ENCODE peak calls at places on chromosomes 13 and 19, in five cellular contexts. V, J, T, R and E are unnamed samples.

GRCh38 chr13:53782400-53783030 is 753.9 kb downstream of the OLFM4 start:
- DNase-seq in J (peak; percentile 78), V (peak; percentile 83), T (peak; percentile 66), R (peak; percentile 84), E (peak; percentile 67)

GRCh38 chr13:30796132-30796832 is 60.9 kb downstream of the ALOX5AP start:
- DNase-seq in R (no peak), V (no peak), T (no peak), J (no peak), E (peak; percentile 83)

GRCh38 chr13:40495620-40496001 is 170.8 kb downstream of the FOXO1 start:
- DNase-seq in R (no peak), J (no peak), T (no peak), V (no peak), E (peak; percentile 29)

GRCh38 chr19:41339936-41340335 is 13.8 kb downstream of the TGFB1 start:
- DNase-seq in J (no peak), V (no peak), R (peak; percentile 36), T (no peak), E (peak; percentile 38)

GRCh38 chr19:45607071-45608029 is 5.3 kb upstream of the GPR4 start:
- DNase-seq in V (peak; percentile 86), R (peak; percentile 96), J (peak; percentile 89), T (no peak), E (peak; percentile 76)

GRCh38 chr19:4866595-4867424 is 657 bp downstream of the PLIN3 start:
- DNase-seq in T (no peak), R (peak; percentile 79), V (peak; percentile 76), J (peak; percentile 80), E (peak; percentile 42)

GRCh38 chr13:67223024-67223423 is 7.1 kb downstream of the PCDH9 start:
- DNase-seq in R (no peak), V (no peak), T (no peak), J (no peak), E (peak; percentile 6)

GRCh38 chr13:106464076-106464475 is 71.4 kb downstream of the EFNB2 start:
- DNase-seq in R (no peak), V (no peak), T (no peak), J (no peak), E (no peak)

GRCh38 chr13:76812971-76813691 is 73.1 kb downstream of the KCTD12 start:
- DNase-seq in R (no peak), V (no peak), J (no peak), T (no peak), E (no peak)

GRCh38 chr13:105343134-105343806 is 1192.2 kb downstream of the EFNB2 start:
- DNase-seq in V (no peak), J (no peak), T (no peak), R (no peak), E (no peak)

GRCh38 chr13:34207334-34207733 is 389.4 kb downstream of the RFC3 start:
- DNase-seq in J (no peak), R (no peak), T (no peak), V (peak; percentile 43), E (peak; percentile 69)

GRCh38 chr13:110201114-110201513 is 105.8 kb downstream of the COL4A1 start:
- DNase-seq in R (no peak), V (no peak), T (no peak), J (no peak), E (no peak)

GRCh38 chr19:39474139-39474620 is 6.5 kb upstream of the TIMM50 start:
- DNase-seq in T (peak; percentile 18), R (peak; percentile 87), J (peak; percentile 77), V (peak; percentile 74), E (peak; percentile 26)

GRCh38 chr19:15187026-15188007 is 13.5 kb downstream of the NOTCH3 start:
- DNase-seq in V (no peak), T (no peak), R (peak; percentile 82), J (no peak), E (peak; percentile 19)

GRCh38 chr19:18858906-18859646 is 27.3 kb downstream of the UPF1 start:
- DNase-seq in V (no peak), R (no peak), T (no peak), J (no peak), E (no peak)

GRCh38 chr19:48498576-48498879 is 13.1 kb downstream of the LMTK3 start:
- DNase-seq in V (no peak), R (no peak), J (no peak), T (no peak), E (no peak)

GRCh38 chr13:46396341-46396740 is 9.3 kb upstream of the RUBCNL start:
- DNase-seq in V (no peak), J (no peak), R (no peak), T (no peak), E (no peak)

GRCh38 chr13:98528663-98529064 is 48.2 kb downstream of the STK24 start:
- DNase-seq in R (no peak), V (no peak), J (no peak), T (no peak), E (no peak)

GRCh38 chr19:7670150-7670784 is 1.4 kb downstream of the RETN start:
- DNase-seq in J (peak; percentile 69), V (peak; percentile 50), T (no peak), R (peak; percentile 65), E (no peak)

GRCh38 chr13:27423333-27423732 is 1.1 kb upstream of the GTF3A start:
- DNase-seq in T (no peak), R (no peak), V (no peak), J (no peak), E (no peak)

GRCh38 chr19:55158848-55159793 is 1.6 kb upstream of the TNNI3 start:
- DNase-seq in V (no peak), T (no peak), J (no peak), R (no peak), E (peak; percentile 55)

GRCh38 chr13:22173605-22174004 is 502.7 kb downstream of the FGF9 start:
- DNase-seq in J (no peak), R (no peak), T (no peak), V (no peak), E (peak; percentile 24)

GRCh38 chr13:75705395-75705794 is 69.3 kb downstream of the LMO7 start:
- DNase-seq in R (no peak), V (no peak), T (no peak), J (no peak), E (peak; percentile 90)

GRCh38 chr13:67147257-67148218 is 82.6 kb downstream of the PCDH9 start:
- DNase-seq in V (no peak), J (peak; percentile 11), T (no peak), R (peak; percentile 27), E (peak; percentile 14)

GRCh38 chr19:12838182-12838890 is at the start of gene MAST1:
- DNase-seq in V (peak; percentile 83), J (peak; percentile 91), R (peak; percentile 80), T (peak; percentile 45), E (peak; percentile 80)
- H3K27ac ChIP-seq in V (no peak within 1 kb of the TSS), J (no peak within 1 kb of the TSS), R (peak within 1 kb of the TSS; percentile 39), T (no peak within 1 kb of the TSS), E (no peak within 1 kb of the TSS)

GRCh38 chr19:16336571-16336970 is 11.9 kb downstream of the KLF2 start:
- DNase-seq in R (no peak), T (no peak), J (no peak), V (no peak), E (no peak)
- TF ChIP-seq EZH2phosphoT487 in R (no peak), T (no peak), J (no peak), V (no peak), E (no peak)

GRCh38 chr19:3045885-3046603 is 16.3 kb downstream of the TLE5 start:
- DNase-seq in J (peak; percentile 88), R (peak; percentile 80), V (no peak), T (no peak), E (no peak)

GRCh38 chr19:3047307-3048189 is 14.7 kb downstream of the TLE5 start:
- DNase-seq in J (peak; percentile 92), V (peak; percentile 93), R (peak; percentile 92), T (peak; percentile 23), E (peak; percentile 58)

GRCh38 chr19:3046621-3047306 is 15.5 kb downstream of the TLE5 start:
- DNase-seq in T (no peak), V (peak; percentile 71), R (peak; percentile 79), J (peak; percentile 93), E (no peak)

GRCh38 chr19:3049089-3049488 is 13.2 kb downstream of the TLE5 start:
- DNase-seq in V (no peak), J (no peak), T (no peak), R (no peak), E (no peak)

DNA sequence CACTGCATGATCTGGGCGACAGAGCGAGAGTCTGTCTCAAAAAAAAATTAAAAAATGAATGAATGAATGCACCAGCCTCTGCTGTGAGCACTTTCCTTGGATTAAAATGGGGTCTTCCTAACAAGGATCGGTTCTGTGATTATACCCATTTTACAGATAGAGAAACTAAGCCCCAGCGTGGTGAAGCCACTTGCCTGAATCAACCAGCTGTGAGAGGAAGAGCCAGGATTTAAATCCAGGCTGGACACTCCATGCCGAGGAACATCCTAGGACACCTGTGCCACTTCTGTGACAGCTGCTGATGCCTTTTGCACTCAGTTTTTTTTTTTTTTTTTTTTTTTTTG is 14.1 kb downstream of the TLE5 start:
- DNase-seq in R (no peak), T (no peak), J (no peak), V (no peak), E (no peak)
- H3K27ac ChIP-seq in R (no peak overlapping the region), T (no peak overlapping the region), J (no peak overlapping the region), V (peak overlapping the region; percentile 84), E (no peak overlapping the region)

GRCh38 chr13:32318072-32318471 is 2.8 kb downstream of the BRCA2 start:
- DNase-seq in V (no peak), R (no peak), J (no peak), T (no peak), E (no peak)

GRCh38 chr13:32320528-32320927 is 5.2 kb downstream of the BRCA2 start:
- DNase-seq in V (no peak), J (no peak), T (no peak), R (no peak), E (peak; percentile 62)

DNA sequence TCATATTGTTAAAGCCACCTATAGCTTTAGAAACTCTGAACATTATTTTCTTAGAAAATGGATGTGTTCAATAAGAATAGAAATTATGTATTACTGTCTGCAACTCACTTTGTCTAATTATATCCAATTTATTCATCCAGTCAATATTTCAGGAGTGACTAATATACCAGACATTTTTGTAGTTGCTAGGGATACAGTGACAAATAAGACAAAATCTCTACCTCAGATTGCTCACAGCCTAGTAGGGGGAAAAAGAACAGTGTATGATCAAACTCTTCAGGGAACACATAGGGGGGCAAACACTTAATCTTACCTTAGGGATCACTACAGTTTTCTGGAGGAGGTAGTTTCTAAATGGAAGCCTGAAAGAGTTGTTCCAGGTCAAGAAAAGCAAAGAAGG is 8.6 kb downstream of the BRCA2 start:
- DNase-seq in V (no peak), J (no peak), R (no peak), T (no peak), E (peak; percentile 57)
- TF ChIP-seq EZH2phosphoT487 in V (no peak), J (no peak), R (no peak), T (no peak), E (no peak)

DNA sequence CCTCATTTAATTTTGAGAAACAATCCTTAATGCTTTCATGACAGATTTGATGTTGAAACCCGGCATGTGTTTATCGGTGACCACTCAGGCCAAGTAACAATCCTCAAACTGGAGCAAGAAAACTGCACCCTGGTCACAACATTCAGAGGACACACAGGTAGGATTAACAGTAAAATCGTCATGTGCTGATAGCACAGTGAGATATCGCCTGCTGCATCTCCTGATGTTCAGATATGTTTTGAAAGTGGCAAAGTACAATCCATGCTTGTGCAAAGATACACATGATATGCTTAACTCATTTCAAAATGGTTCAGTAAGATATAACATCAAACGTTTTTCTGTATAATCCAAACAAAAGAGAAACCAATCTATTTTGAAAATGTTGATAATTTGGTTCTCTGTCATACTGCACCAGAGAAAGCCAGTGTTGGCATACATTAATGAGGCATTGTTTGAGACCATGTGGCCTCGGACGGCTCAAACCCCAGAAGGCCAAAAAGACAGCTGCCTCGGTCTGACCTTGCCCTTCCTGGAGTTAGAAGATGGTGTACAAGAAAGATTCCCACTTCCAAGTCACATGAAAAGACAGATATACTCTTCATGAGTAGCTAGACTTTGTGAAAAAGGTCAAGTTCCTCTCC is 76.2 kb downstream of the DHRS12 start:
- DNase-seq in R (no peak), V (no peak), T (no peak), J (no peak), E (no peak)
- H3K27ac ChIP-seq in R (no peak overlapping the region), V (peak overlapping the region; percentile 95), T (no peak overlapping the region), J (no peak overlapping the region), E (no peak overlapping the region)

GRCh38 chr13:41550239-41550638 is 92.9 kb downstream of the RGCC start:
- DNase-seq in V (no peak), R (no peak), T (no peak), J (no peak), E (no peak)
- TF ChIP-seq EZH2phosphoT487 in V (no peak), R (no peak), T (no peak), J (no peak), E (no peak)